ENCODE peak calls at places on chromosomes 3 and 15, in six cellular contexts. One of them, this sample, is unnamed.

GRCh38 chr3:37540786-37541185 is 320.9 kb upstream of the CTDSPL start:
- DNase-seq in iris pigment epithelial cell: no peak
- DNase-seq in HTR-8/SVneo: no peak
- DNase-seq in GM13977: no peak
- DNase-seq in small intestine: no peak
- DNase-seq in T1000: no peak
- DNase-seq in this sample: no peak

GRCh38 chr3:53149006-53149690 is 11.9 kb upstream of the PRKCD start:
- DNase-seq in HTR-8/SVneo: no peak
- DNase-seq in iris pigment epithelial cell: no peak
- DNase-seq in GM13977: no peak
- DNase-seq in small intestine: no peak
- DNase-seq in T1000: no peak
- DNase-seq in this sample: no peak

GRCh38 chr3:147409143-147410121 is at the start of gene ZIC1:
- DNase-seq in HTR-8/SVneo: no peak
- DNase-seq in T1000: peak
- DNase-seq in iris pigment epithelial cell: peak
- DNase-seq in small intestine: no peak
- DNase-seq in GM13977: no peak
- DNase-seq in this sample: no peak

GRCh38 chr15:100476805-100477204 is 51.9 kb downstream of the CERS3 start:
- DNase-seq in iris pigment epithelial cell: no peak
- DNase-seq in GM13977: no peak
- DNase-seq in small intestine: no peak
- DNase-seq in T1000: no peak
- DNase-seq in HTR-8/SVneo: no peak
- DNase-seq in this sample: no peak

GRCh38 chr15:51739056-51739455 is 1.6 kb upstream of the LYSMD2 start:
- DNase-seq in iris pigment epithelial cell: no peak
- DNase-seq in small intestine: no peak
- DNase-seq in T1000: no peak
- DNase-seq in GM13977: no peak
- DNase-seq in HTR-8/SVneo: no peak
- DNase-seq in this sample: no peak

GRCh38 chr3:10389341-10389740 is 68.4 kb upstream of the SEC13 start:
- DNase-seq in small intestine: no peak
- DNase-seq in T1000: no peak
- DNase-seq in GM13977: no peak
- DNase-seq in HTR-8/SVneo: no peak
- DNase-seq in iris pigment epithelial cell: no peak
- DNase-seq in this sample: no peak

GRCh38 chr3:150744041-150745026 is 18.6 kb downstream of the SIAH2 start:
- DNase-seq in HTR-8/SVneo: no peak
- DNase-seq in small intestine: peak
- DNase-seq in T1000: no peak
- DNase-seq in GM13977: no peak
- DNase-seq in iris pigment epithelial cell: no peak
- DNase-seq in this sample: no peak

GRCh38 chr15:55791576-55792400 is 48.8 kb upstream of the PRTG start:
- DNase-seq in GM13977: no peak
- DNase-seq in iris pigment epithelial cell: peak
- DNase-seq in T1000: no peak
- DNase-seq in small intestine: no peak
- DNase-seq in HTR-8/SVneo: no peak
- DNase-seq in this sample: no peak

GRCh38 chr3:183862610-183863009 is 22.1 kb downstream of the PARL start:
- DNase-seq in GM13977: no peak
- DNase-seq in T1000: no peak
- DNase-seq in HTR-8/SVneo: no peak
- DNase-seq in small intestine: no peak
- DNase-seq in iris pigment epithelial cell: no peak
- DNase-seq in this sample: no peak

GRCh38 chr3:45104715-45105711 is 41.2 kb downstream of the CDCP1 start:
- DNase-seq in small intestine: no peak
- DNase-seq in HTR-8/SVneo: no peak
- DNase-seq in GM13977: no peak
- DNase-seq in iris pigment epithelial cell: peak
- DNase-seq in T1000: no peak
- DNase-seq in this sample: no peak

GRCh38 chr3:25558106-25558505 is 106.6 kb downstream of the TOP2B start:
- DNase-seq in HTR-8/SVneo: no peak
- DNase-seq in small intestine: no peak
- DNase-seq in T1000: no peak
- DNase-seq in GM13977: no peak
- DNase-seq in iris pigment epithelial cell: peak
- DNase-seq in this sample: no peak

GRCh38 chr3:109803274-109803673 is 465.9 kb upstream of the DPPA4 start:
- DNase-seq in small intestine: no peak
- DNase-seq in iris pigment epithelial cell: peak
- DNase-seq in HTR-8/SVneo: no peak
- DNase-seq in T1000: no peak
- DNase-seq in GM13977: no peak
- DNase-seq in this sample: no peak

GRCh38 chr15:56732135-56732880 is 1.0 kb downstream of the ZNF280D start:
- DNase-seq in GM13977: peak
- DNase-seq in small intestine: peak
- DNase-seq in HTR-8/SVneo: no peak
- DNase-seq in iris pigment epithelial cell: peak
- DNase-seq in T1000: no peak
- DNase-seq in this sample: peak

GRCh38 chr3:187807086-187807862 is 62.0 kb upstream of the BCL6 start:
- DNase-seq in iris pigment epithelial cell: peak
- DNase-seq in HTR-8/SVneo: no peak
- DNase-seq in GM13977: no peak
- DNase-seq in small intestine: no peak
- DNase-seq in T1000: peak
- DNase-seq in this sample: no peak

GRCh38 chr3:82461049-82461889 is 699.8 kb upstream of the GBE1 start:
- DNase-seq in T1000: no peak
- DNase-seq in HTR-8/SVneo: no peak
- DNase-seq in GM13977: no peak
- DNase-seq in small intestine: no peak
- DNase-seq in iris pigment epithelial cell: no peak
- DNase-seq in this sample: no peak

GRCh38 chr15:40763801-40764765 is at the start of gene GCHFR:
- DNase-seq in iris pigment epithelial cell: peak
- DNase-seq in T1000: no peak
- DNase-seq in GM13977: peak
- DNase-seq in HTR-8/SVneo: no peak
- DNase-seq in small intestine: peak
- DNase-seq in this sample: peak

GRCh38 chr15:61157933-61158332 is 71.2 kb downstream of the RORA start:
- DNase-seq in HTR-8/SVneo: no peak
- DNase-seq in GM13977: no peak
- DNase-seq in small intestine: no peak
- DNase-seq in iris pigment epithelial cell: no peak
- DNase-seq in T1000: no peak
- DNase-seq in this sample: peak

GRCh38 chr3:159637895-159638542 is 350.6 kb upstream of the IL12A start:
- DNase-seq in HTR-8/SVneo: peak
- DNase-seq in small intestine: no peak
- DNase-seq in iris pigment epithelial cell: peak
- DNase-seq in T1000: no peak
- DNase-seq in GM13977: no peak
- DNase-seq in this sample: no peak

GRCh38 chr3:56001991-56002390 is 466.3 kb downstream of the ERC2 start:
- DNase-seq in small intestine: no peak
- DNase-seq in iris pigment epithelial cell: no peak
- DNase-seq in GM13977: no peak
- DNase-seq in T1000: no peak
- DNase-seq in HTR-8/SVneo: no peak
- DNase-seq in this sample: no peak

GRCh38 chr3:119187266-119187665 is 13.9 kb downstream of the UPK1B start:
- DNase-seq in iris pigment epithelial cell: no peak
- DNase-seq in T1000: no peak
- DNase-seq in HTR-8/SVneo: no peak
- DNase-seq in small intestine: no peak
- DNase-seq in GM13977: no peak
- DNase-seq in this sample: no peak

GRCh38 chr3:151403246-151403645 is 18.7 kb upstream of the P2RY12 start:
- DNase-seq in HTR-8/SVneo: no peak
- DNase-seq in GM13977: no peak
- DNase-seq in small intestine: no peak
- DNase-seq in iris pigment epithelial cell: peak
- DNase-seq in T1000: no peak
- DNase-seq in this sample: no peak

GRCh38 chr3:52820741-52821140 is 9.7 kb downstream of the ITIH4 start:
- DNase-seq in iris pigment epithelial cell: peak
- DNase-seq in HTR-8/SVneo: no peak
- DNase-seq in T1000: no peak
- DNase-seq in small intestine: peak
- DNase-seq in GM13977: peak
- DNase-seq in this sample: no peak

GRCh38 chr15:41930221-41930866 is 36.5 kb upstream of the SPTBN5 start:
- DNase-seq in small intestine: peak
- DNase-seq in T1000: peak
- DNase-seq in HTR-8/SVneo: peak
- DNase-seq in GM13977: no peak
- DNase-seq in iris pigment epithelial cell: peak
- DNase-seq in this sample: peak

GRCh38 chr15:42994546-42994945 is 74.0 kb upstream of the TTBK2 start:
- DNase-seq in T1000: no peak
- DNase-seq in HTR-8/SVneo: no peak
- DNase-seq in iris pigment epithelial cell: peak
- DNase-seq in small intestine: no peak
- DNase-seq in GM13977: no peak
- DNase-seq in this sample: no peak

GRCh38 chr15:69997701-69998273 is 99.9 kb downstream of the TLE3 start:
- DNase-seq in HTR-8/SVneo: no peak
- DNase-seq in GM13977: no peak
- DNase-seq in T1000: no peak
- DNase-seq in iris pigment epithelial cell: peak
- DNase-seq in small intestine: peak
- DNase-seq in this sample: peak

GRCh38 chr3:190044974-190045373 is 75.7 kb downstream of the P3H2 start:
- DNase-seq in T1000: no peak
- DNase-seq in GM13977: no peak
- DNase-seq in small intestine: no peak
- DNase-seq in iris pigment epithelial cell: no peak
- DNase-seq in HTR-8/SVneo: no peak
- DNase-seq in this sample: no peak

GRCh38 chr15:96736384-96736783 is 405.9 kb downstream of the NR2F2 start:
- DNase-seq in T1000: no peak
- DNase-seq in iris pigment epithelial cell: peak
- DNase-seq in HTR-8/SVneo: peak
- DNase-seq in small intestine: no peak
- DNase-seq in GM13977: no peak
- DNase-seq in this sample: no peak

GRCh38 chr3:149702691-149703426 is 45.0 kb upstream of the WWTR1 start:
- DNase-seq in GM13977: no peak
- DNase-seq in iris pigment epithelial cell: peak
- DNase-seq in small intestine: no peak
- DNase-seq in HTR-8/SVneo: peak
- DNase-seq in T1000: no peak
- DNase-seq in this sample: no peak

GRCh38 chr3:53503185-53503584 is 8.8 kb downstream of the CACNA1D start:
- DNase-seq in HTR-8/SVneo: no peak
- DNase-seq in T1000: no peak
- DNase-seq in iris pigment epithelial cell: no peak
- DNase-seq in GM13977: no peak
- DNase-seq in small intestine: no peak
- DNase-seq in this sample: no peak

GRCh38 chr15:43514241-43515057 is 3.0 kb upstream of the MAP1A start:
- DNase-seq in GM13977: peak
- DNase-seq in iris pigment epithelial cell: peak
- DNase-seq in T1000: no peak
- DNase-seq in HTR-8/SVneo: no peak
- DNase-seq in small intestine: no peak
- DNase-seq in this sample: peak

GRCh38 chr3:142680710-142681109 is 43.1 kb upstream of the TRPC1 start:
- DNase-seq in small intestine: peak
- DNase-seq in HTR-8/SVneo: no peak
- DNase-seq in iris pigment epithelial cell: no peak
- DNase-seq in T1000: no peak
- DNase-seq in GM13977: no peak
- DNase-seq in this sample: no peak

GRCh38 chr3:28326458-28326926 is 22.0 kb upstream of the ZCWPW2 start:
- DNase-seq in iris pigment epithelial cell: peak
- DNase-seq in GM13977: no peak
- DNase-seq in T1000: no peak
- DNase-seq in small intestine: peak
- DNase-seq in HTR-8/SVneo: no peak
- DNase-seq in this sample: no peak

GRCh38 chr3:139772539-139773500 is 95.0 kb upstream of the NMNAT3 start:
- DNase-seq in T1000: peak
- DNase-seq in iris pigment epithelial cell: peak
- DNase-seq in GM13977: no peak
- DNase-seq in small intestine: no peak
- DNase-seq in HTR-8/SVneo: peak
- DNase-seq in this sample: no peak